ENCODE peak calls at places on chromosomes 12 and 14, in four cellular contexts. One of them, this sample, is unnamed.

GRCh38 chr14:88129306-88130056 is 124.5 kb downstream of the GPR65 start:
- DNase-seq in stomach: no peak
- DNase-seq in A549: no peak
- DNase-seq in GM12865: peak
- DNase-seq in this sample: peak

GRCh38 chr12:100356646-100357223 is at the start of gene SLC17A8:
- DNase-seq in A549: no peak
- DNase-seq in stomach: no peak
- DNase-seq in GM12865: no peak
- DNase-seq in this sample: no peak

GRCh38 chr12:68454855-68455254 is 122.7 kb upstream of the MDM1 start:
- DNase-seq in GM12865: no peak
- DNase-seq in A549: no peak
- DNase-seq in stomach: no peak
- DNase-seq in this sample: no peak

GRCh38 chr14:74574706-74575105 is 37.3 kb downstream of the LTBP2 start:
- DNase-seq in stomach: no peak
- DNase-seq in A549: no peak
- DNase-seq in GM12865: no peak
- DNase-seq in this sample: no peak

GRCh38 chr12:52524241-52524897 is 4.2 kb upstream of the KRT5 start:
- DNase-seq in A549: no peak
- DNase-seq in stomach: no peak
- DNase-seq in GM12865: no peak
- DNase-seq in this sample: no peak

GRCh38 chr14:49594347-49595089 is 4.2 kb upstream of the LRR1 start:
- DNase-seq in GM12865: peak
- DNase-seq in A549: no peak
- DNase-seq in stomach: no peak
- DNase-seq in this sample: peak

GRCh38 chr14:53896773-53897172 is 59.9 kb downstream of the BMP4 start:
- DNase-seq in stomach: no peak
- DNase-seq in GM12865: no peak
- DNase-seq in A549: no peak
- DNase-seq in this sample: no peak

GRCh38 chr12:49342914-49343731 is 3.6 kb upstream of the DNAJC22 start:
- DNase-seq in GM12865: peak
- DNase-seq in A549: no peak
- DNase-seq in stomach: peak
- DNase-seq in this sample: peak

GRCh38 chr14:22010532-22011242 is 337.1 kb upstream of the OR4E1 start:
- DNase-seq in GM12865: no peak
- DNase-seq in A549: no peak
- DNase-seq in stomach: no peak
- DNase-seq in this sample: no peak

GRCh38 chr12:115225845-115226244 is 541.9 kb upstream of the TBX3 start:
- DNase-seq in GM12865: no peak
- DNase-seq in stomach: no peak
- DNase-seq in A549: no peak
- DNase-seq in this sample: no peak

GRCh38 chr12:94172973-94173372 is 24.6 kb downstream of the PLXNC1 start:
- DNase-seq in A549: no peak
- DNase-seq in stomach: peak
- DNase-seq in GM12865: no peak
- DNase-seq in this sample: no peak

GRCh38 chr12:13534645-13535398 is 338.3 kb downstream of the EMP1 start:
- DNase-seq in stomach: peak
- DNase-seq in GM12865: peak
- DNase-seq in A549: peak
- DNase-seq in this sample: peak

GRCh38 chr12:13692332-13692731 is 289.1 kb downstream of the GRIN2B start:
- DNase-seq in stomach: no peak
- DNase-seq in A549: no peak
- DNase-seq in GM12865: no peak
- DNase-seq in this sample: no peak

GRCh38 chr12:68294246-68294645 is 37.9 kb downstream of the MDM1 start:
- DNase-seq in A549: no peak
- DNase-seq in GM12865: no peak
- DNase-seq in stomach: no peak
- DNase-seq in this sample: no peak

GRCh38 chr12:100263131-100263530 is 3.7 kb downstream of the DEPDC4 start:
- DNase-seq in A549: no peak
- DNase-seq in GM12865: no peak
- DNase-seq in stomach: no peak
- DNase-seq in this sample: no peak

GRCh38 chr12:98973395-98973794 is 328.3 kb downstream of the APAF1 start:
- DNase-seq in stomach: no peak
- DNase-seq in GM12865: no peak
- DNase-seq in A549: no peak
- DNase-seq in this sample: no peak

GRCh38 chr12:82517027-82517426 is 158.7 kb downstream of the METTL25 start:
- DNase-seq in stomach: no peak
- DNase-seq in GM12865: peak
- DNase-seq in A549: no peak
- DNase-seq in this sample: no peak

GRCh38 chr14:62081012-62081612 is 318.9 kb downstream of the SNAPC1 start:
- DNase-seq in stomach: no peak
- DNase-seq in GM12865: peak
- DNase-seq in A549: no peak
- DNase-seq in this sample: peak
- TF ChIP-seq CTCF in stomach: no peak
- TF ChIP-seq CTCF in GM12865: no peak
- TF ChIP-seq CTCF in A549: no peak
- TF ChIP-seq CTCF in this sample: no peak

DNA sequence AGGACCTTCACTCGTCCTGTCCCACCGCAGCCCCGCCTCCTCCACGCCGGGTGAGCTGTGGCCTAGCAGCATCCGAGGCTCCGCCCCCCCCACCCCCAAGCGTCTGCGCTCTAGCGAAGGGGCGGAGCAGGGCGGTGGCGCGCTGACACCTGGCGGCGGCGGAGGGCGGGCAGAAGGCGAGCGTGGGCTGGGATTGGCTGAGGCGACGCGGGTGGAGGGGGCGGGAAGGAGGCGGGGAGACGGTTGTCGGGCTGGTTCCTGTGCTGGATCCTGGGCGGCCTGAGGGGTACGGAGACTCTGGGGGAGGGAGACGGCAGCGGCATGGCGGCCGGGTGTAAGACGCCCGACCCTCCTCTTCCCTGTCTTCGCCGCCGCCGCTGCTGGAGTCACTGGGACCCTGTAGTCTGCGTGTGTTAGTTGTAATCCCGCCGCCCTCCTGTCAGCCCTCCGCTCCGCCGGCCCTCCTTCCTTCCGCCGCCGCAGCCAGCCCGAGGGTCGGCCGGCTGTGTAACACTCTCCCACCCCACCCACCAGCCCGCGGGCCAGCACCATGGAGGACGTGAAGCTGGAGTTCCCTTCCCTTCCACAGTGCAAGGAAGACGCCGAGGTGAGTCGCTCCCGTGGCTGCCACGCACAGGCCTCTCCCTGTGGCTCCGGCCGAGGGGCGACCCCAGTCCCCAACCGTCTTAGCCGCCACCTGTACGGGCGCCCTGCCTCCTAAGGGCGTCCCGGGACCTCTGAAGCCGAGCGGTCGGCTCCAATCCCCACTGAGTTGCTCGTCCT is at the start of gene STYX:
- DNase-seq in stomach: peak
- DNase-seq in A549: peak
- DNase-seq in GM12865: peak
- DNase-seq in this sample: peak
- TF ChIP-seq CTCF in stomach: peak
- TF ChIP-seq CTCF in A549: no peak
- TF ChIP-seq CTCF in GM12865: no peak
- TF ChIP-seq CTCF in this sample: no peak

GRCh38 chr12:129152291-129153075 is 299.2 kb downstream of the GLT1D1 start:
- DNase-seq in GM12865: no peak
- DNase-seq in A549: no peak
- DNase-seq in stomach: no peak
- DNase-seq in this sample: no peak
- TF ChIP-seq CTCF in GM12865: no peak
- TF ChIP-seq CTCF in A549: no peak
- TF ChIP-seq CTCF in stomach: no peak
- TF ChIP-seq CTCF in this sample: no peak

GRCh38 chr14:77761205-77761931 is 412 bp upstream of the SNW1 start:
- DNase-seq in GM12865: peak
- DNase-seq in stomach: no peak
- DNase-seq in A549: peak
- DNase-seq in this sample: peak
- TF ChIP-seq CTCF in GM12865: peak
- TF ChIP-seq CTCF in stomach: no peak
- TF ChIP-seq CTCF in A549: peak
- TF ChIP-seq CTCF in this sample: peak

GRCh38 chr12:29145372-29146170 is 3.5 kb upstream of the FAR2 start:
- DNase-seq in A549: no peak
- DNase-seq in GM12865: no peak
- DNase-seq in stomach: no peak
- DNase-seq in this sample: no peak

GRCh38 chr12:29146201-29146600 is 2.9 kb upstream of the FAR2 start:
- DNase-seq in GM12865: no peak
- DNase-seq in stomach: no peak
- DNase-seq in A549: no peak
- DNase-seq in this sample: no peak

GRCh38 chr12:29149691-29150382 is 759 bp downstream of the FAR2 start:
- DNase-seq in GM12865: no peak
- DNase-seq in stomach: no peak
- DNase-seq in A549: no peak
- DNase-seq in this sample: peak

GRCh38 chr12:29148958-29149690 is at the start of gene FAR2:
- DNase-seq in A549: peak
- DNase-seq in stomach: peak
- DNase-seq in GM12865: peak
- DNase-seq in this sample: peak

DNA sequence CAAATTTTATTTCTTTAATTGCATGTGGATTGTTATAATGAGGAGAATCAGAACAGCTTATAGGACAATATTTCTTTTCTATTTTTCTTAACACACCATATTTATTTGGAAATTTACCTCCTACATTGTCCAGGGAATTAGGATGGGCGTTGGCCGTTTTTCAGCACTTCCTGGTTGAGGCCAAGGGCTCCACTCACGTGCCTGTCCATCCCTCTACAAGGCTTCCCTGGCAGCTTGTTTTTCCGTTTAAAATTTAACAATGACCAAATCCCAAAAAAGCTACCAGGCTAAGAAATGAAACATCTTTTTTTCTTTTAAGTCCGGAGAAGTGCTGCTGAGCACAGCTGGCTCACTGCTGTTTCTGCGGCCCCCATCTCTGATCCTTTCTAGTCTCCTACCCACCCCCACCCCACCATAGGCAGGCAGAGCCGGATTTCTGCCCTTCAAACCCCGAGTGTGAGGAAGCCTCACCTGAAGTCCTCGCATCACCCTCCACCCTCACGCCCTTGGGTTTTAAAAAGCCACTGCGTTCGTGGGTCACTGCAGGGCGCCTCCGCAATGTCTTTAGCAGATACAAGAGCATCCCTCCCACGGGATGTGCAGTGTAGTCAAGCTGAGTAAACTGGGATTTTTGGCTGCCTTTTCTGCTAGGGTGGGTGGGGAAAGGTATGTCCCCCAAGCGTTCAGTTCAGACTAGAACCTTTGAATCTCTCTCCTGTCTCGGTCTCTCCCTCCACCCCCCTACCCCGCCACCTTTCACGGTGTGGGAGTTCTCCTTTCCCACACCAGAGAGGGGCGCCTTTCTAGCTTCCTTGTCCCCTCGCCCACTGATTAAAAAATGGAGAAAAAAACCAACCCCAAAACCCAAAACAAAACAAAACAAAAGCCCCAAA is 767 bp upstream of the FAR2 start:
- DNase-seq in stomach: no peak
- DNase-seq in GM12865: no peak
- DNase-seq in A549: peak
- DNase-seq in this sample: peak
- TF ChIP-seq CTCF in stomach: no peak
- TF ChIP-seq CTCF in GM12865: no peak
- TF ChIP-seq CTCF in A549: no peak
- TF ChIP-seq CTCF in this sample: no peak

DNA sequence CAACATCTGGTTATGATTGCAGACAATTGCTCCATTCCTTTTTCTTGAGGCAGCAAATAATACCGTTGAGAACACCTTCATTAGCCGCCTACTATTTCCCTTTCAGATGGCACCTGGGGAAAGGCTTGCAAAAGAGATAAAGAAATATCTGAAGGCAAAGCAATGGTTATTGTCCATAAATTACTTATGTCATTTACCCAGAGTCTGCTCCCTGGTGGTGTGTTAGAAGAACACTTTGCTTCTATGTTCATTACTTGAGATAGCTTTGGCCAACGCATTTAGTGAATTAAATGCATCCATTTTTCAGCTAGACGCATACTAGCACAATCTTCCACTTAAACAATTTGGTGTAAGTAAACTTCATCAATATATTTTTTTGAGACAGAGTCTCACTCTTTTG is 377.7 kb downstream of the KCNH5 start:
- DNase-seq in stomach: no peak
- DNase-seq in GM12865: no peak
- DNase-seq in A549: no peak
- DNase-seq in this sample: no peak
- TF ChIP-seq CTCF in stomach: no peak
- TF ChIP-seq CTCF in GM12865: no peak
- TF ChIP-seq CTCF in A549: no peak
- TF ChIP-seq CTCF in this sample: no peak

GRCh38 chr12:132282950-132283771 is 46.2 kb downstream of the GALNT9 start:
- DNase-seq in A549: no peak
- DNase-seq in stomach: no peak
- DNase-seq in GM12865: no peak
- DNase-seq in this sample: no peak

GRCh38 chr12:132282031-132282949 is 47.1 kb downstream of the GALNT9 start:
- DNase-seq in stomach: no peak
- DNase-seq in A549: no peak
- DNase-seq in GM12865: no peak
- DNase-seq in this sample: no peak

GRCh38 chr12:132284618-132285310 is 44.6 kb downstream of the GALNT9 start:
- DNase-seq in A549: peak
- DNase-seq in stomach: no peak
- DNase-seq in GM12865: no peak
- DNase-seq in this sample: no peak

GRCh38 chr12:132285311-132285741 is 44.1 kb downstream of the GALNT9 start:
- DNase-seq in A549: no peak
- DNase-seq in stomach: no peak
- DNase-seq in GM12865: no peak
- DNase-seq in this sample: no peak

DNA sequence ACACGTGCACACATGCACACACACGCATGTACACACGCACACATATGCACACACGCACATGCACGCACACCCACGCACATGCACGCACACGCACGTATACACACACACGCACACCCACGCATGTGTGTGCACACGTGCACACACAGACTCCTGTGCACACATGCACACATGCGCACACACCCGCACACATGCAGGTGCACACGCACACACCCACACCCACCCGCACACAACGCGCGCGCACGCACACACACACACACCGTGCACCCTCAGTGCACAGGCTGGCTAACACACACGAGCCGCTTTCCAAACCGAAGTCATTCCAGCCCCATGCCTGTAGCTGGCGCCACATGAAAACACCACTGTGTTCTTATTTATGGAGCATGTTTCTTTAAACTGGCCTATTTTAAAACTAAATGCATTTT is 45.3 kb downstream of the GALNT9 start:
- DNase-seq in stomach: no peak
- DNase-seq in GM12865: no peak
- DNase-seq in A549: no peak
- DNase-seq in this sample: no peak
- TF ChIP-seq CTCF in stomach: no peak
- TF ChIP-seq CTCF in GM12865: no peak
- TF ChIP-seq CTCF in A549: peak
- TF ChIP-seq CTCF in this sample: no peak